ENCODE peak calls at places on chromosomes 4 and X, in four cellular contexts. B is OCI-LY7, K is HCT116, E is cardiac muscle cell. O is an unnamed sample. For H3K9me3, the result is how much of the 10 kb centered on the place peaks cover.

GRCh38 chr4:56910172-56910967 is 2.7 kb downstream of the REST start:
- DNase-seq in B (peak), E (no peak), K (no peak), O (no peak)

GRCh38 chr4:160352637-160353036 is 1249.8 kb downstream of the RAPGEF2 start:
- DNase-seq in K (no peak), B (no peak), E (no peak), O (no peak)

GRCh38 chr4:37763831-37764230 is 62.7 kb upstream of the PGM2 start:
- DNase-seq in K (no peak), E (no peak), B (no peak), O (no peak)

GRCh38 chr4:55547461-55547770 is 707 bp upstream of the CLOCK start:
- DNase-seq in E (peak), B (no peak), K (no peak), O (no peak)

GRCh38 chr4:4752576-4753401 is 106.7 kb upstream of the MSX1 start:
- DNase-seq in K (no peak), B (no peak), E (no peak), O (no peak)

GRCh38 chr4:13464543-13464942 is 19.6 kb downstream of the RAB28 start:
- DNase-seq in K (no peak), B (no peak), E (no peak), O (no peak)

GRCh38 chr4:172808196-172808595 is 360.4 kb upstream of the GALNT7 start:
- DNase-seq in B (no peak), E (no peak), K (no peak), O (no peak)

GRCh38 chr4:7783560-7783959 is 156.1 kb downstream of the AFAP1 start:
- DNase-seq in K (no peak), B (no peak), E (no peak), O (no peak)

GRCh38 chrX:111041018-111041462 is 55.0 kb upstream of the PAK3 start:
- DNase-seq in B (no peak), E (peak), K (no peak), O (peak)

GRCh38 chr4:20326977-20327376 is 75.3 kb downstream of the SLIT2 start:
- DNase-seq in B (no peak), K (no peak), E (no peak), O (no peak)

GRCh38 chrX:19747672-19748610 is 139.5 kb downstream of the SH3KBP1 start:
- DNase-seq in B (peak), K (no peak), E (no peak), O (no peak)

GRCh38 chr4:161252520-161253141 is 911.2 kb downstream of the FSTL5 start:
- DNase-seq in B (peak), E (peak), K (peak), O (no peak)

GRCh38 chr4:147732516-147733193 is 767 bp downstream of the ARHGAP10 start:
- DNase-seq in E (peak), K (no peak), B (no peak), O (no peak)

GRCh38 chr4:84151574-84151973 is 347.5 kb downstream of the NKX6-1 start:
- DNase-seq in K (peak), B (no peak), E (no peak), O (no peak)

GRCh38 chrX:63930140-63930539 is 145.1 kb upstream of the ARHGEF9 start:
- DNase-seq in K (peak), B (no peak), E (no peak), O (no peak)

GRCh38 chr4:27217261-27217769 is 356.7 kb downstream of the STIM2 start:
- DNase-seq in E (no peak), K (no peak), B (no peak), O (no peak)

GRCh38 chr4:3791910-3792542 is 25.8 kb downstream of the ADRA2C start:
- DNase-seq in K (no peak), E (peak), B (peak), O (no peak)

GRCh38 chr4:146143888-146144287 is 31.6 kb upstream of the LSM6 start:
- DNase-seq in K (no peak), E (no peak), B (no peak), O (no peak)

GRCh38 chr4:144647095-144647959 is 1.4 kb downstream of the HHIP start:
- DNase-seq in B (no peak), K (no peak), E (peak), O (no peak)

GRCh38 chr4:112358952-112359749 is 62.0 kb downstream of the ALPK1 start:
- DNase-seq in B (no peak), K (no peak), E (no peak), O (no peak)

GRCh38 chrX:13250831-13251612 is 68.8 kb downstream of the ATXN3L start:
- DNase-seq in B (no peak), K (no peak), E (peak), O (peak)

GRCh38 chr4:61443813-61444510 is 243.8 kb downstream of the ADGRL3 start:
- DNase-seq in E (peak), B (no peak), K (no peak), O (no peak)

GRCh38 chrX:45850197-45850774 is 649.6 kb upstream of the DIPK2B start:
- DNase-seq in E (no peak), B (no peak), K (no peak), O (no peak)

GRCh38 chrX:132957211-132958085 is 981 bp downstream of the HS6ST2 start:
- DNase-seq in E (peak), B (no peak), K (no peak), O (no peak)

GRCh38 chrX:17032351-17032750 is 85.9 kb downstream of the REPS2 start:
- DNase-seq in E (peak), K (no peak), B (no peak), O (no peak)

GRCh38 chr4:6461301-6462165 is 10.9 kb downstream of the PPP2R2C start:
- DNase-seq in K (no peak), B (no peak), E (no peak), O (no peak)

GRCh38 chr4:146029147-146029546 is 90.5 kb upstream of the ZNF827 start:
- DNase-seq in K (no peak), E (no peak), B (peak), O (no peak)

GRCh38 chr4:172202480-172203076 is 389.4 kb downstream of the GALNTL6 start:
- DNase-seq in B (peak), E (peak), K (peak), O (peak)

GRCh38 chr4:26330946-26331345 is 10.1 kb downstream of the RBPJ start:
- DNase-seq in E (no peak), B (no peak), K (no peak), O (no peak)

GRCh38 chr4:155679343-155679742 is 12.7 kb downstream of the GUCY1A1 start:
- DNase-seq in B (no peak), E (peak), K (no peak), O (no peak)

GRCh38 chrX:47976254-47977151 is 27.3 kb downstream of the ZNF182 start:
- DNase-seq in E (no peak), B (no peak), K (no peak), O (no peak)

GRCh38 chrX:78650906-78651437 is 8.2 kb downstream of the RTL3 start:
- DNase-seq in B (no peak), E (peak), K (no peak), O (no peak)

GRCh38 chr4:223913-224497 is 81.3 kb downstream of the ZNF732 start:
- DNase-seq in K (no peak), E (no peak), B (no peak), O (no peak)
- H3K9me3 ChIP-seq in K (under half), E (under half), B (under half), O (under half)

GRCh38 chrX:106035064-106035463 is 3.5 kb downstream of the SERPINA7 start:
- DNase-seq in B (peak), K (peak), E (peak), O (no peak)
- TF ChIP-seq CTCF in B (peak), K (peak), E (peak), O (no peak)

GRCh38 chrX:143945171-143945570 is 61.3 kb downstream of the UBE2NL start:
- DNase-seq in K (no peak), B (no peak), E (no peak), O (no peak)
- H3K9me3 ChIP-seq in K (under half), B (under half), E (under half), O (under half)

GRCh38 chr4:88134536-88135361 is 23.7 kb downstream of the ABCG2 start:
- DNase-seq in B (no peak), E (no peak), K (no peak), O (no peak)

GRCh38 chr4:88135362-88135663 is 23.1 kb downstream of the ABCG2 start:
- DNase-seq in B (no peak), K (no peak), E (no peak), O (no peak)

GRCh38 chr4:88130544-88131305 is 27.7 kb downstream of the ABCG2 start:
- DNase-seq in B (no peak), K (no peak), E (no peak), O (no peak)

DNA sequence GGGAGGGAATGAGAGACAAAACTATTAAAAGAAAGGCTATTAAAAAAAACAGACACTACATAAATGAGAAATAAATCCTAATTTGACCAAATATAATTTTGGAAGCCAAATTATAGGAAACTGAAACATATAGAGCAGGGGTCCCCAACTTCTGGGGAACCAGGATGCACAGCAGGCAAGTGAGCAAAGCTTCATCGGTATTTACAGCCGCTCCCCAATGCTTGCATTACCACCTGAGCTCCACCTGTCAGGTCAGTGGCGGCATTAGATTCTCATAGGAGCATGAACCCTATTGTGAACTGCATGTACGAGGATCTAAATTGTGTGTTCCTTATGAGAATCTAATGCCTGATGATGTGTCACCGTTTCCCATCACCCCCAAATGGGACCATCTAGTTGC is 28.4 kb downstream of the ABCG2 start:
- DNase-seq in B (no peak), E (no peak), K (no peak), O (no peak)
- TF ChIP-seq CTCF in B (no peak), E (no peak), K (no peak), O (no peak)

DNA sequence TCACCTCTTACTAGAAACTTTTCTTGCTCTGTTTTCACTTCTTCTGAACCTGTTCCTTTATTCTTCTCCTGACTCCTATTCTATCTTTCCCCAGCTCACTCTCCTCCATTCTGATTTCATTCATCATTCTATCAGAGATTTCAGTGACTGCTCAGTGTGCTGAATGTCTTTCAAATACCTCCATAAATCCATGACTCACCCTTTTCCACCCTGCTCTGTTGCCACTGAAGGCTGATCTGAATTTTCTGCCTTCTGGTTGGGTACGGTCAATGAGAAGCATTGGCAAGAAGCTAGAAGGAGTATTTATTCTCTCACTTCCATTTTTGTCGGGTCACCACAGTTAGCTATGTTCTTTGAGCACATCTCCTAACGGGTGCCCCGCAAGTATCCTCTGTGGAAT is 265.9 kb downstream of the CBLL2 start:
- DNase-seq in E (no peak), B (no peak), K (no peak), O (no peak)
- H3K9me3 ChIP-seq in E (under half), B (under half), K (under half), O (under half)

O was measured in AG04450.